ENCODE peak calls at places on chromosome 3, in four cellular contexts. L is fibroblast of lung, F is NCI-H510A treated with DMSO at 0.1 percent for 48 hours, Y is nucleus accumbens. S is an unnamed sample.

GRCh38 chr3:73623316-73623715 is 1.4 kb downstream of the PDZRN3 start:
- DNase-seq in Y (no peak), L (no peak), F (no peak), S (no peak)

GRCh38 chr3:164196477-164196876 is 881.8 kb downstream of the SI start:
- DNase-seq in Y (no peak), F (no peak), L (no peak), S (no peak)

GRCh38 chr3:122233109-122233952 is 49.9 kb downstream of the CASR start:
- DNase-seq in F (no peak), L (no peak), Y (no peak), S (no peak)

GRCh38 chr3:132083583-132084372 is 49.0 kb upstream of the CPNE4 start:
- DNase-seq in F (no peak), L (peak), Y (no peak), S (no peak)

GRCh38 chr3:59502806-59503205 is 453.0 kb upstream of the CFAP20DC start:
- DNase-seq in Y (peak), L (peak), F (no peak), S (no peak)

GRCh38 chr3:193637831-193638230 is 44.8 kb downstream of the OPA1 start:
- DNase-seq in L (no peak), F (no peak), Y (no peak), S (no peak)

GRCh38 chr3:64023187-64023860 is at the start of gene PSMD6:
- DNase-seq in L (peak), Y (peak), F (peak), S (peak)

GRCh38 chr3:24494616-24495333 is at the start of gene THRB:
- DNase-seq in L (peak), Y (peak), F (peak), S (peak)

GRCh38 chr3:120093923-120094775 is at the start of gene GSK3B:
- DNase-seq in F (no peak), Y (no peak), L (no peak), S (peak)

GRCh38 chr3:180679178-180680096 is at the start of gene CCDC39:
- DNase-seq in Y (peak), F (peak), L (peak), S (peak)

GRCh38 chr3:160671231-160671630 is 5.7 kb upstream of the ARL14 start:
- DNase-seq in L (no peak), F (no peak), Y (no peak), S (no peak)

GRCh38 chr3:162338514-162338913 is 841.9 kb downstream of the OTOL1 start:
- DNase-seq in F (no peak), L (peak), Y (no peak), S (no peak)

GRCh38 chr3:48938689-48939088 is 20.0 kb downstream of the ARIH2 start:
- DNase-seq in Y (no peak), L (no peak), F (no peak), S (no peak)

S was measured in putamen.